ENCODE peak calls at places on chromosome 13, in eight cellular contexts. One of them, this sample, is unnamed.

GRCh38 chr13:29361716-29362115 is 233.8 kb downstream of the SLC7A1 start:
- DNase-seq in heart left ventricle: no peak
- DNase-seq in transverse colon: no peak
- DNase-seq in psoas muscle: no peak
- DNase-seq in left lung: no peak
- DNase-seq in CD8-positive, alpha-beta T cell: no peak
- DNase-seq in heart right ventricle: no peak
- DNase-seq in mesenchymal stem cell: no peak
- DNase-seq in this sample: no peak

GRCh38 chr13:33069365-33069764 is 53.1 kb downstream of the KL start:
- DNase-seq in mesenchymal stem cell: no peak
- DNase-seq in left lung: no peak
- DNase-seq in transverse colon: no peak
- DNase-seq in heart right ventricle: no peak
- DNase-seq in heart left ventricle: no peak
- DNase-seq in psoas muscle: no peak
- DNase-seq in CD8-positive, alpha-beta T cell: no peak
- DNase-seq in this sample: no peak

GRCh38 chr13:73933795-73934194 is 200.4 kb downstream of the KLF12 start:
- DNase-seq in left lung: no peak
- DNase-seq in transverse colon: no peak
- DNase-seq in heart right ventricle: no peak
- DNase-seq in CD8-positive, alpha-beta T cell: no peak
- DNase-seq in heart left ventricle: no peak
- DNase-seq in mesenchymal stem cell: no peak
- DNase-seq in psoas muscle: no peak
- DNase-seq in this sample: no peak

GRCh38 chr13:20528451-20528850 is 2.8 kb upstream of the CRYL1 start:
- DNase-seq in CD8-positive, alpha-beta T cell: no peak
- DNase-seq in mesenchymal stem cell: no peak
- DNase-seq in heart left ventricle: no peak
- DNase-seq in left lung: no peak
- DNase-seq in transverse colon: no peak
- DNase-seq in psoas muscle: no peak
- DNase-seq in heart right ventricle: no peak
- DNase-seq in this sample: no peak

GRCh38 chr13:51453959-51454703 is 1.3 kb upstream of the INTS6 start:
- DNase-seq in heart right ventricle: peak; percentile 29
- DNase-seq in psoas muscle: no peak
- DNase-seq in left lung: no peak
- DNase-seq in transverse colon: peak; percentile 33
- DNase-seq in heart left ventricle: no peak
- DNase-seq in mesenchymal stem cell: peak; percentile 55
- DNase-seq in CD8-positive, alpha-beta T cell: peak; percentile 40
- DNase-seq in this sample: peak; percentile 55

GRCh38 chr13:96822900-96823299 is 171.4 kb downstream of the OXGR1 start:
- DNase-seq in transverse colon: peak; percentile 25
- DNase-seq in left lung: no peak
- DNase-seq in heart left ventricle: no peak
- DNase-seq in heart right ventricle: no peak
- DNase-seq in mesenchymal stem cell: peak; percentile 9
- DNase-seq in CD8-positive, alpha-beta T cell: no peak
- DNase-seq in psoas muscle: no peak
- DNase-seq in this sample: no peak

GRCh38 chr13:50222569-50223332 is 207.5 kb downstream of the KCNRG start:
- DNase-seq in CD8-positive, alpha-beta T cell: no peak
- DNase-seq in transverse colon: peak; percentile 60
- DNase-seq in heart left ventricle: peak; percentile 88
- DNase-seq in psoas muscle: peak; percentile 80
- DNase-seq in heart right ventricle: peak; percentile 37
- DNase-seq in mesenchymal stem cell: peak; percentile 62
- DNase-seq in left lung: peak; percentile 87
- DNase-seq in this sample: peak; percentile 89

GRCh38 chr13:26881154-26881553 is 120.6 kb upstream of the GPR12 start:
- DNase-seq in left lung: no peak
- DNase-seq in mesenchymal stem cell: no peak
- DNase-seq in transverse colon: no peak
- DNase-seq in heart right ventricle: peak; percentile 10
- DNase-seq in heart left ventricle: no peak
- DNase-seq in psoas muscle: no peak
- DNase-seq in CD8-positive, alpha-beta T cell: no peak
- DNase-seq in this sample: no peak

GRCh38 chr13:94352057-94352456 is 127.4 kb downstream of the DCT start:
- DNase-seq in heart left ventricle: no peak
- DNase-seq in left lung: no peak
- DNase-seq in mesenchymal stem cell: peak; percentile 70
- DNase-seq in transverse colon: no peak
- DNase-seq in psoas muscle: no peak
- DNase-seq in heart right ventricle: no peak
- DNase-seq in CD8-positive, alpha-beta T cell: no peak
- DNase-seq in this sample: no peak

GRCh38 chr13:100209857-100210580 is 121.1 kb downstream of the PCCA start:
- DNase-seq in mesenchymal stem cell: no peak
- DNase-seq in transverse colon: no peak
- DNase-seq in heart left ventricle: no peak
- DNase-seq in psoas muscle: no peak
- DNase-seq in left lung: no peak
- DNase-seq in heart right ventricle: no peak
- DNase-seq in CD8-positive, alpha-beta T cell: no peak
- DNase-seq in this sample: no peak

GRCh38 chr13:112953591-112954487 is 15.2 kb upstream of the MCF2L start:
- DNase-seq in heart left ventricle: no peak
- DNase-seq in mesenchymal stem cell: no peak
- DNase-seq in CD8-positive, alpha-beta T cell: no peak
- DNase-seq in psoas muscle: no peak
- DNase-seq in left lung: no peak
- DNase-seq in heart right ventricle: no peak
- DNase-seq in transverse colon: no peak
- DNase-seq in this sample: no peak

GRCh38 chr13:39347926-39348901 is 254.8 kb downstream of the LHFPL6 start:
- DNase-seq in mesenchymal stem cell: no peak
- DNase-seq in left lung: no peak
- DNase-seq in psoas muscle: no peak
- DNase-seq in transverse colon: no peak
- DNase-seq in heart left ventricle: peak; percentile 71
- DNase-seq in CD8-positive, alpha-beta T cell: no peak
- DNase-seq in heart right ventricle: peak; percentile 63
- DNase-seq in this sample: peak; percentile 74

GRCh38 chr13:49165798-49166752 is 54.1 kb upstream of the MLNR start:
- DNase-seq in psoas muscle: no peak
- DNase-seq in heart left ventricle: peak; percentile 44
- DNase-seq in left lung: peak; percentile 50
- DNase-seq in CD8-positive, alpha-beta T cell: no peak
- DNase-seq in heart right ventricle: no peak
- DNase-seq in mesenchymal stem cell: peak; percentile 34
- DNase-seq in transverse colon: no peak
- DNase-seq in this sample: no peak

GRCh38 chr13:57633141-57633949 is 1.8 kb downstream of the PCDH17 start:
- DNase-seq in heart left ventricle: peak; percentile 85
- DNase-seq in heart right ventricle: peak; percentile 81
- DNase-seq in CD8-positive, alpha-beta T cell: no peak
- DNase-seq in mesenchymal stem cell: no peak
- DNase-seq in psoas muscle: peak; percentile 48
- DNase-seq in left lung: peak; percentile 80
- DNase-seq in transverse colon: peak; percentile 13
- DNase-seq in this sample: peak; percentile 79

GRCh38 chr13:19759669-19760068 is 23.1 kb downstream of the PSPC1 start:
- DNase-seq in psoas muscle: no peak
- DNase-seq in CD8-positive, alpha-beta T cell: no peak
- DNase-seq in heart right ventricle: no peak
- DNase-seq in left lung: no peak
- DNase-seq in heart left ventricle: no peak
- DNase-seq in mesenchymal stem cell: no peak
- DNase-seq in transverse colon: no peak
- DNase-seq in this sample: no peak

DNA sequence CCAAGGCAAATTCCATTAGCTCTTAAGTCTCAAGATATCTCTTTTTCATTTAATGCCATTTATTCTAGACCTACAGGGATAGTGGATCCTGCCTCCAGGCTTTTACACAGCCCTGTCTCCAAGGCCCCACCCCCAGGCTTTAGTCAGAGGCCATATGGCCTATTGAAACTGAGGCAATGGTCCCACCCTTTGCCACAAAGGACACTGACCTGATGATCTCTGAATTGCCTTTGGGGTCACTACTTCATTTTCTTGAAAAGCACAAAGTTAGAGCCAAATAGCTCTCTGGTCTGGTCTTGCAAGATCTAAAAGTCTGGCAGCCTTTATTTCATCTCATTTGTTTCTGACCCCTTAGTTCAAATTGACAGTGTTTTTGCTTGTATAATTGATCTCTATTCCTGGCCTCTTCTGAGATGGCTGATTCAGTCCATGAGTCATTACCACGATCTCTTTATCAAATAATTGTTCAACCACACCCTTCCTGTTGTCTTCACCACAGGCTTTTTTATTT is 209.8 kb downstream of the FGF14 start:
- DNase-seq in heart left ventricle: no peak
- DNase-seq in heart right ventricle: no peak
- DNase-seq in mesenchymal stem cell: peak; percentile 59
- DNase-seq in transverse colon: no peak
- DNase-seq in psoas muscle: no peak
- DNase-seq in CD8-positive, alpha-beta T cell: no peak
- DNase-seq in left lung: no peak
- DNase-seq in this sample: no peak
- H3K27ac ChIP-seq in heart left ventricle: no peak overlapping the region
- H3K27ac ChIP-seq in heart right ventricle: no peak overlapping the region
- H3K27ac ChIP-seq in mesenchymal stem cell: no peak overlapping the region
- H3K27ac ChIP-seq in transverse colon: no peak overlapping the region
- H3K27ac ChIP-seq in psoas muscle: no peak overlapping the region
- H3K27ac ChIP-seq in CD8-positive, alpha-beta T cell: no peak overlapping the region
- H3K27ac ChIP-seq in left lung: no peak overlapping the region
- H3K27ac ChIP-seq in this sample: no peak overlapping the region

GRCh38 chr13:111411186-111411858 is 90.9 kb downstream of the TEX29 start:
- DNase-seq in heart right ventricle: no peak
- DNase-seq in transverse colon: no peak
- DNase-seq in CD8-positive, alpha-beta T cell: no peak
- DNase-seq in heart left ventricle: no peak
- DNase-seq in psoas muscle: no peak
- DNase-seq in mesenchymal stem cell: no peak
- DNase-seq in left lung: peak; percentile 71
- DNase-seq in this sample: no peak
- H3K27me3 ChIP-seq in heart right ventricle: peaks cover 74% of the 10 kb centered on the region
- H3K27me3 ChIP-seq in transverse colon: peaks cover 67% of the 10 kb centered on the region
- H3K27me3 ChIP-seq in CD8-positive, alpha-beta T cell: no peaks in the 10 kb centered on the region
- H3K27me3 ChIP-seq in heart left ventricle: peaks cover 12% of the 10 kb centered on the region
- H3K27me3 ChIP-seq in psoas muscle: peaks cover 10% of the 10 kb centered on the region
- H3K27me3 ChIP-seq in mesenchymal stem cell: no peaks in the 10 kb centered on the region
- H3K27me3 ChIP-seq in left lung: peaks cover 71% of the 10 kb centered on the region
- H3K27me3 ChIP-seq in this sample: no peaks in the 10 kb centered on the region

GRCh38 chr13:24734951-24735350 is 29.0 kb upstream of the RNF17 start:
- DNase-seq in transverse colon: no peak
- DNase-seq in psoas muscle: no peak
- DNase-seq in heart right ventricle: no peak
- DNase-seq in left lung: no peak
- DNase-seq in mesenchymal stem cell: no peak
- DNase-seq in CD8-positive, alpha-beta T cell: no peak
- DNase-seq in heart left ventricle: no peak
- DNase-seq in this sample: no peak
- H3K27ac ChIP-seq in transverse colon: no peak overlapping the region
- H3K27ac ChIP-seq in psoas muscle: no peak overlapping the region
- H3K27ac ChIP-seq in heart right ventricle: no peak overlapping the region
- H3K27ac ChIP-seq in left lung: no peak overlapping the region
- H3K27ac ChIP-seq in mesenchymal stem cell: no peak overlapping the region
- H3K27ac ChIP-seq in CD8-positive, alpha-beta T cell: no peak overlapping the region
- H3K27ac ChIP-seq in heart left ventricle: no peak overlapping the region
- H3K27ac ChIP-seq in this sample: no peak overlapping the region

DNA sequence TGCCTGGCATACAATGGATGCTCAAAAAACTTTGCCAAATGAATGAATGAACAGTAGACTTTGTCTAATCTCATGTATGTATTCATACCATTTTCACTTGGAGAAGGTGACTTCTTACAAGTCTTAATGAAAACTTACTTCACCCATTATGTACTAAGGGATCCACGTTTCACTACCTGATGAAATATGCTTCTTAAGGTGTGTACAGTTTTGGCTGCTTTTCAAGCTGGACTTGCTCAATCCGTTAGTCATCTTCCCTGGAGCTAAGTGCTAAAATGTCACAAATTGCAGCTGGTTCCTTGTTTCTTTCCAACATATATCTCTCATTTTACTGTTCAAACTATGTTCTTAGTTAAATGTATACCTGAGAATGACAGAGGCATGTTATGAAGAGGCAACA is 4.2 kb upstream of the CCNA1 start:
- DNase-seq in mesenchymal stem cell: no peak
- DNase-seq in heart left ventricle: no peak
- DNase-seq in CD8-positive, alpha-beta T cell: no peak
- DNase-seq in psoas muscle: no peak
- DNase-seq in transverse colon: no peak
- DNase-seq in left lung: no peak
- DNase-seq in heart right ventricle: no peak
- DNase-seq in this sample: no peak
- H3K27me3 ChIP-seq in mesenchymal stem cell: peaks cover 30% of the 10 kb centered on the region
- H3K27me3 ChIP-seq in heart left ventricle: peaks cover 12% of the 10 kb centered on the region
- H3K27me3 ChIP-seq in CD8-positive, alpha-beta T cell: peaks cover 21% of the 10 kb centered on the region
- H3K27me3 ChIP-seq in psoas muscle: peaks cover 13% of the 10 kb centered on the region
- H3K27me3 ChIP-seq in transverse colon: peaks cover 44% of the 10 kb centered on the region
- H3K27me3 ChIP-seq in left lung: peaks cover 48% of the 10 kb centered on the region
- H3K27me3 ChIP-seq in heart right ventricle: peaks cover 53% of the 10 kb centered on the region
- H3K27me3 ChIP-seq in this sample: no peaks in the 10 kb centered on the region